ENCODE peak calls at places on chromosomes 12 and 14, in four cellular contexts. Z, N, I and K are unnamed samples.
A peak's percentile ranks its signal among the peaks of the same experiment; 100 is the strongest.

GRCh38 chr12:3224530-3224903 is 147.3 kb downstream of the TSPAN9 start:
- DNase-seq in Z (no peak), N (no peak), I (no peak), K (no peak)

GRCh38 chr14:28813810-28814209 is 47.2 kb downstream of the FOXG1 start:
- DNase-seq in Z (no peak), N (no peak), I (no peak), K (no peak)

GRCh38 chr12:59972941-59973340 is 377.1 kb downstream of the SLC16A7 start:
- DNase-seq in Z (no peak), N (no peak), I (no peak), K (no peak)

GRCh38 chr14:68787235-68787727 is 5.6 kb downstream of the ZFP36L1 start:
- DNase-seq in Z (no peak), N (no peak), I (no peak), K (no peak)

GRCh38 chr14:24263848-24264247 is 871 bp upstream of the TGM1 start:
- DNase-seq in Z (no peak), N (no peak), I (no peak), K (no peak)

GRCh38 chr12:103558879-103559278 is 28.2 kb upstream of the STAB2 start:
- DNase-seq in Z (no peak), N (no peak), I (no peak), K (no peak)

GRCh38 chr14:104891121-104891551 is 26.1 kb downstream of the CEP170B start:
- DNase-seq in Z (no peak), N (no peak), I (no peak), K (no peak)

GRCh38 chr12:34396006-34396860 is 373.9 kb downstream of the ALG10 start:
- DNase-seq in Z (no peak), N (no peak), I (no peak), K (no peak)

GRCh38 chr14:56081139-56081538 is 37.1 kb upstream of the PELI2 start:
- DNase-seq in Z (no peak), N (no peak), I (no peak), K (no peak)

GRCh38 chr14:42437809-42438208 is 831.1 kb downstream of the LRFN5 start:
- DNase-seq in Z (no peak), N (no peak), I (no peak), K (no peak)

GRCh38 chr12:33223956-33224355 is 215.7 kb downstream of the SYT10 start:
- DNase-seq in Z (no peak), N (no peak), I (no peak), K (no peak)

GRCh38 chr14:32167907-32168306 is 33.9 kb upstream of the RNU6-7 start:
- DNase-seq in Z (no peak), N (no peak), I (no peak), K (no peak)

GRCh38 chr14:33959692-33960151 is 8.8 kb upstream of the EGLN3 start:
- DNase-seq in Z (no peak), N (no peak), I (no peak), K (no peak)

GRCh38 chr12:91173139-91173538 is 9.5 kb downstream of the DCN start:
- DNase-seq in Z (no peak), N (no peak), I (no peak), K (no peak)

GRCh38 chr12:76402259-76402658 is 54.0 kb upstream of the BBS10 start:
- DNase-seq in Z (no peak), N (no peak), I (no peak), K (no peak)

GRCh38 chr12:44240186-44240585 is 404.3 kb downstream of the TMEM117 start:
- DNase-seq in Z (no peak), N (no peak), I (no peak), K (no peak)

GRCh38 chr14:103072595-103073366 is 11.2 kb upstream of the LBHD2 start:
- DNase-seq in Z (no peak), N (no peak), I (no peak), K (no peak)

GRCh38 chr14:68791078-68791983 is 1.5 kb downstream of the ZFP36L1 start:
- DNase-seq in Z (no peak), N (no peak), I (no peak), K (no peak)

GRCh38 chr12:52495385-52495784 is 2.3 kb upstream of the KRT6A start:
- DNase-seq in Z (no peak), N (peak; percentile 35), I (no peak), K (no peak)

GRCh38 chr14:78611031-78611430 is 440.9 kb downstream of the NRXN3 start:
- DNase-seq in Z (no peak), N (no peak), I (no peak), K (no peak)

GRCh38 chr14:57486767-57487379 is 6.8 kb downstream of the CCDC198 start:
- DNase-seq in Z (no peak), N (peak; percentile 6), I (no peak), K (no peak)